ENCODE peak calls at places on chromosomes 11 and 22, in four cellular contexts. One of them, this sample, is unnamed.

GRCh38 chr11:27028653-27029052 is 12.0 kb upstream of the BBOX1 start:
- DNase-seq in K562: no peak
- DNase-seq in A549: no peak
- DNase-seq in GM12878: no peak
- DNase-seq in this sample: no peak

GRCh38 chr22:22720201-22720723 is 75.8 kb downstream of the GGTLC2 start:
- DNase-seq in A549: no peak
- DNase-seq in GM12878: peak
- DNase-seq in K562: peak
- DNase-seq in this sample: peak

GRCh38 chr11:71367756-71368155 is 80.4 kb downstream of the DHCR7 start:
- DNase-seq in K562: no peak
- DNase-seq in GM12878: no peak
- DNase-seq in A549: no peak
- DNase-seq in this sample: no peak

GRCh38 chr11:126561327-126561893 is 205.9 kb downstream of the ST3GAL4 start:
- DNase-seq in A549: no peak
- DNase-seq in GM12878: no peak
- DNase-seq in K562: peak
- DNase-seq in this sample: peak

GRCh38 chr11:63920870-63921417 is 4.0 kb upstream of the RCOR2 start:
- DNase-seq in A549: no peak
- DNase-seq in GM12878: no peak
- DNase-seq in K562: peak
- DNase-seq in this sample: no peak

GRCh38 chr11:79084382-79084781 is 356.4 kb downstream of the TENM4 start:
- DNase-seq in K562: no peak
- DNase-seq in GM12878: no peak
- DNase-seq in A549: no peak
- DNase-seq in this sample: no peak

GRCh38 chr11:134266440-134266839 is 9.7 kb upstream of the GLB1L3 start:
- DNase-seq in A549: no peak
- DNase-seq in GM12878: no peak
- DNase-seq in K562: no peak
- DNase-seq in this sample: no peak

GRCh38 chr11:46457659-46458058 is 66.1 kb upstream of the CHRM4 start:
- DNase-seq in K562: no peak
- DNase-seq in GM12878: no peak
- DNase-seq in A549: no peak
- DNase-seq in this sample: peak

GRCh38 chr11:133997556-133997955 is 40.8 kb upstream of the IGSF9B start:
- DNase-seq in A549: no peak
- DNase-seq in K562: no peak
- DNase-seq in GM12878: no peak
- DNase-seq in this sample: no peak

GRCh38 chr11:65636810-65637557 is 917 bp upstream of the SIPA1 start:
- DNase-seq in K562: peak
- DNase-seq in A549: no peak
- DNase-seq in GM12878: no peak
- DNase-seq in this sample: no peak

GRCh38 chr11:115258216-115258615 is 246.0 kb downstream of the CADM1 start:
- DNase-seq in GM12878: no peak
- DNase-seq in A549: no peak
- DNase-seq in K562: no peak
- DNase-seq in this sample: no peak

GRCh38 chr22:20948450-20948849 is 18.6 kb upstream of the AIFM3 start:
- DNase-seq in K562: no peak
- DNase-seq in GM12878: no peak
- DNase-seq in A549: no peak
- DNase-seq in this sample: no peak

GRCh38 chr22:22820626-22821025 is 67.0 kb upstream of the IGLL5 start:
- DNase-seq in A549: no peak
- DNase-seq in K562: no peak
- DNase-seq in GM12878: no peak
- DNase-seq in this sample: no peak

GRCh38 chr11:114399903-114400221 is 449 bp downstream of the C11orf71 start:
- DNase-seq in GM12878: peak
- DNase-seq in K562: peak
- DNase-seq in A549: peak
- DNase-seq in this sample: no peak

GRCh38 chr22:23713696-23714595 is 23.1 kb downstream of the RGL4 start:
- DNase-seq in GM12878: no peak
- DNase-seq in A549: no peak
- DNase-seq in K562: no peak
- DNase-seq in this sample: no peak

GRCh38 chr11:115527534-115528125 is 23.4 kb upstream of the CADM1 start:
- DNase-seq in GM12878: no peak
- DNase-seq in A549: no peak
- DNase-seq in K562: no peak
- DNase-seq in this sample: no peak

GRCh38 chr22:27492566-27493201 is 308.9 kb downstream of the MN1 start:
- DNase-seq in GM12878: no peak
- DNase-seq in A549: no peak
- DNase-seq in K562: no peak
- DNase-seq in this sample: no peak

GRCh38 chr22:27493797-27494196 is 307.8 kb downstream of the MN1 start:
- DNase-seq in K562: no peak
- DNase-seq in GM12878: no peak
- DNase-seq in A549: no peak
- DNase-seq in this sample: no peak

GRCh38 chr22:27491888-27492287 is 309.7 kb downstream of the MN1 start:
- DNase-seq in K562: no peak
- DNase-seq in GM12878: no peak
- DNase-seq in A549: no peak
- DNase-seq in this sample: no peak

GRCh38 chr22:27494821-27495220 is 306.7 kb downstream of the MN1 start:
- DNase-seq in GM12878: no peak
- DNase-seq in A549: no peak
- DNase-seq in K562: no peak
- DNase-seq in this sample: no peak

DNA sequence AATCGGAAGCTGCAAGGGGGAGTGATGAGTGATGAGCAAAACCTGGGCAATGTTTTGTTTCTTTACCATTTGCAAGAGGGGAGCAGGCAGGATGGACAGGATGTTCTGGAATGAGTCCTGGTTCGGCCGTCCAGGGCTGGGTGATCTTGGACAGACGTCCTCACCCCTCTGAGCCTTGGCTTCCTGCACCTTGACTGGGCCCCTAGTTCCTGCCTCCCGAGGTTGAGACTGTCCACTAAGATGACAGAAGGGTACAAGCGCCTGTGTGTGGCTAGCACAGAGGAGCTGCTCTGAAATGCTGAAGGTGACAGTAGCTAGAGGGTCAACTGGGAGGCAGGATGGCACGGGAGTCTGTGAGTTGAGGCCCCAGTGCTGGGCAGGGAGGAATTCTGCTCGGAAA is 306.2 kb downstream of the MN1 start:
- DNase-seq in K562: no peak
- DNase-seq in GM12878: no peak
- DNase-seq in A549: no peak
- DNase-seq in this sample: no peak
- TF ChIP-seq CTCF in K562: no peak
- TF ChIP-seq CTCF in GM12878: no peak
- TF ChIP-seq CTCF in A549: no peak
- TF ChIP-seq CTCF in this sample: no peak

DNA sequence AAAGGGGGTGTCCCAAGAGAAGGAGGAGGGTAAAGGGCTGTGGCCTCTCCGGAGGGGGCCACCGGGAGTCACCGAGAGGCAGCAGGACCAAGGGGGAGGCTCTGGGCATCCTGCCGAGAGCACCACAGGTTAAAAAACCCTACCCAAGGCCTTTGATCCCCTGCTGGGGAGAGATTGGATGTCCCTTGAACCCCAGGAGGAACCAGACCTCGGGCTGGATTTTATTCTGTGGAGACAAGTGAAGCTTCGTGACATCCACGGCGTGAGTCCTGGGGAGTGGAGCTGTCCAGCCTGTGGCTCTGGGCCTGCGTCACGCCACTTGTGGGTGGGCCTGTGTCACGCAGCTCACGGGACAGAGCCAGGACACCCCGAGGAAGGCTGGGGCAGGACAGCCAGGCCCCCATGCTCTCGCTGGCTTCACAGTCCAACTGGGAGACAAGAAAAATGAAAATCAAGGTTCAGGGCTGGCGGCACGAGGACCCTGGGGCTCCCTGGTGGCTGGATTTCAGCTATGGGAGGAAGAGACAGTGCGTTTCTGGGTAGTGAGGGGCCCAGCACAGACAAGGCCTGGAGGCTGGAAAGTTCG is 102.3 kb upstream of the FGF3 start:
- DNase-seq in K562: no peak
- DNase-seq in A549: no peak
- DNase-seq in GM12878: no peak
- DNase-seq in this sample: no peak
- TF ChIP-seq ELK1 in K562: no peak
- TF ChIP-seq ELK1 in A549: no peak
- TF ChIP-seq ELK1 in GM12878: no peak
- TF ChIP-seq ELK1 in this sample: no peak

GRCh38 chr22:17155941-17156340 is 3.1 kb downstream of the HDHD5 start:
- DNase-seq in K562: peak
- DNase-seq in A549: no peak
- DNase-seq in GM12878: no peak
- DNase-seq in this sample: no peak

GRCh38 chr22:17158176-17158567 is 905 bp downstream of the HDHD5 start:
- DNase-seq in A549: no peak
- DNase-seq in K562: no peak
- DNase-seq in GM12878: no peak
- DNase-seq in this sample: no peak

GRCh38 chr22:17157714-17158113 is 1.4 kb downstream of the HDHD5 start:
- DNase-seq in A549: no peak
- DNase-seq in GM12878: no peak
- DNase-seq in K562: no peak
- DNase-seq in this sample: no peak

GRCh38 chr22:17159504-17159951 is 451 bp upstream of the HDHD5 start:
- DNase-seq in K562: no peak
- DNase-seq in GM12878: no peak
- DNase-seq in A549: peak
- DNase-seq in this sample: peak

GRCh38 chr22:17158568-17159503 is at the start of gene HDHD5:
- DNase-seq in A549: peak
- DNase-seq in GM12878: no peak
- DNase-seq in K562: peak
- DNase-seq in this sample: peak
- TF ChIP-seq CTCF in A549: no peak
- TF ChIP-seq CTCF in GM12878: no peak
- TF ChIP-seq CTCF in K562: no peak
- TF ChIP-seq CTCF in this sample: no peak

DNA sequence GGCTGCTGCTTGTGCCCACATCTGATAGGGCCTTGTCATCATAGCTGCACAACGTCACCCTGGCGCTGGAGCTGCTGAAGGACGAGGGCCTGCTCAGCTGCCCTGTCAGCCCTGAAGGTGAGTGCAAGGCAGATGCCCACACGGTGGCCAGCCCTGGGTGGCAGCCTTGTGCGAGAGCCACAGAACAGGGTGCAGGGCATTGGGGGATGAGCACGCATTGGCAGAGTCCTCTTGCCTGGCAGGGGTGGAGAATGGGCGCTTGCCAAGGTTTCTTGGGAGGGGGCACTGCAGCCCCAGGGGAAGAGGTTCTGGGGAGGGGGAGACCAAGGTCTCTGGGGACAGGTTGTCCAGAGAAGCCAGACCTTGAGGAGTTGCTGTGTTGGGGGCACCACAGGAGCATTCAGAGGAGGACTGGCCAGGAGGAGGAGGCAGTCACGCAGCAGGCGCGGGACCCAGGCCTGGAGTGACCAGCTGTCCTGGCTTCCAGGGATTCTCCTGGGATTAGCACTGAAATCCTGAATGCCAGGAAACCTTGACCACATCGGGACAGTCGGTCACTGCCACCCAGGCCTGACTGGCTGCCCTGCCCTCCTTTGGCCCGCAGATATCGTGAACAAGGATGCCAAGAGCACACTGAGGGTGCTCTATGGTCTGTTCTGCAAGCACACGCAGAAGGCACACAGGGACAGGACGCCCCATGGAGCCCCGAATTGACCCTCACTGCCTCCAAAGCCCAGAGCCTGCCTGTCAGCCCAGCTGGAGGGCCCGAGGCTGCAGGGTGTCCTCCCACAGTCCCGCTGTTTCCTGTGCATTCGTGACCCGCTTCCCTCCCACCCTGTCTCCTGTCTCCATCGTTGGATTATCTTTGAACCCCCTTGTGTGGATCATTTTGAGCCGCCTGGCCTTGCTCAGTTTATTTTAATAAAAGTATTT is 25.3 kb downstream of the PARVG start:
- DNase-seq in K562: no peak
- DNase-seq in GM12878: no peak
- DNase-seq in A549: no peak
- DNase-seq in this sample: no peak
- TF ChIP-seq ELK1 in K562: no peak
- TF ChIP-seq ELK1 in GM12878: no peak
- TF ChIP-seq ELK1 in A549: no peak
- TF ChIP-seq ELK1 in this sample: no peak

DNA sequence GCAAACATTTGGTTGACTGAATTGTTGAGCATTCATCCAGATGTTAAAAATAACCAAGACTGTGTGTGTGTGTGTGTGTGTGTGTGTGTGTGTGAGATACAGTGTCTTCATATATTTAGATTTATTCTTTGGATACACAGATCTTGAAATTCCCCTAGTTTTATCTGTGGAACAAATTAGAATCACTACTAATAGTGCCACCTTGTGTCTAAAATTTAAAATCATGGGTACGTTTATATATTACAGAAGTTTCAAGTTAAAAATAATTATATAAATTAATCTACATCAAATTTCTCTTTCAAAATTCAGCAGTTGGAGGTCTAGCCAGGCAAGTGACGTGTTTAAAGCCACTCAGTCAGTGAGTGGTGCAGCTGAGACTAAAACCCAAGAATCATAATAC is 1566.2 kb upstream of the TENM4 start:
- DNase-seq in GM12878: no peak
- DNase-seq in A549: no peak
- DNase-seq in K562: no peak
- DNase-seq in this sample: peak
- TF ChIP-seq CTCF in GM12878: no peak
- TF ChIP-seq CTCF in A549: no peak
- TF ChIP-seq CTCF in K562: no peak
- TF ChIP-seq CTCF in this sample: peak

DNA sequence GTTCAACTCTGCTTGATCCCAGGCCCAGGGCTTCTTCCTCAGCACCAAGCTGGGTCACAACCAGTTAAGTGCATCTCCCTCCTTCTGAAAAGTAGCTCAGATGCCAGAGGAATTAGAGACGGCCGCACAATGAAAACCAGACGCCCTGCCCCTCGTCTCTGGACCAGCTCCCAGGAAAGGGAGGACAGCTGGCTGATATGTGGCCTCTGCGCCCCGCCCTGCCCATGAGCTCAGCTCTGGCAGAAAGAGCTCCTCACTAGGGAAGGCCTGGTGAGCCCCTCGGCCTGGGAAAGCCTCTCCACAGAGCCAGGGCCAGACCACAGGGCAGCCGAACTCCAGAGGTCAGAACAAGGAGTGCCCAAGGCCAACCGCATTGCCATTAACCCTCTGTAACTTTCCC is 18.1 kb upstream of the SCGB1A1 start:
- DNase-seq in A549: no peak
- DNase-seq in K562: peak
- DNase-seq in GM12878: no peak
- DNase-seq in this sample: peak
- TF ChIP-seq ELK1 in A549: no peak
- TF ChIP-seq ELK1 in K562: no peak
- TF ChIP-seq ELK1 in GM12878: no peak
- TF ChIP-seq ELK1 in this sample: no peak

This sample was measured in IMR-90.